ENCODE peak calls at places on chromosomes 5 and 9, in seven cellular contexts. Y is CMK; C is T-helper 9 cell; V is endothelial cell; B is Kasumi-1; F is CD4-positive, CD25-positive, alpha-beta regulatory T cell; M is neural crest cell. A is an unnamed sample.

GRCh38 chr9:114452219-114453169 is 52.8 kb downstream of the WHRN start:
- DNase-seq in C (no peak), B (no peak), V (no peak), F (peak; percentile 59), M (no peak), Y (no peak), A (no peak)

GRCh38 chr9:131627846-131628820 is 82.8 kb downstream of the PRRT1B start:
- DNase-seq in V (no peak), B (no peak), F (peak; percentile 85), Y (no peak), C (peak; percentile 54), M (no peak), A (no peak)

GRCh38 chr5:60843693-60844428 is at the start of gene ELOVL7:
- DNase-seq in C (no peak), Y (no peak), F (peak; percentile 39), M (peak; percentile 53), V (peak; percentile 64), B (peak; percentile 63), A (peak; percentile 92)

GRCh38 chr9:111603041-111603440 is 3.6 kb upstream of the PTGR1 start:
- DNase-seq in M (no peak), F (no peak), V (no peak), B (no peak), C (no peak), Y (no peak), A (no peak)

GRCh38 chr9:132200706-132201105 is 38.8 kb downstream of the NTNG2 start:
- DNase-seq in V (no peak), Y (no peak), F (no peak), C (no peak), B (no peak), M (no peak), A (no peak)

GRCh38 chr5:177432143-177432904 is 5.8 kb downstream of the GRK6 start:
- DNase-seq in Y (no peak), F (no peak), M (no peak), C (no peak), V (no peak), B (no peak), A (no peak)

GRCh38 chr5:51556833-51557232 is 173.6 kb downstream of the ISL1 start:
- DNase-seq in M (no peak), F (no peak), B (no peak), V (no peak), C (no peak), Y (no peak), A (no peak)

GRCh38 chr9:82882744-82883143 is 180.2 kb downstream of the RASEF start:
- DNase-seq in M (no peak), F (no peak), C (no peak), Y (no peak), B (no peak), V (no peak), A (no peak)

GRCh38 chr9:18256574-18256973 is 217.4 kb upstream of the ADAMTSL1 start:
- DNase-seq in M (no peak), F (no peak), V (no peak), C (no peak), Y (no peak), B (no peak), A (no peak)

GRCh38 chr5:83927140-83927733 is 206.6 kb upstream of the HAPLN1 start:
- DNase-seq in B (peak; percentile 64), V (peak; percentile 84), M (peak; percentile 85), F (peak; percentile 9), Y (no peak), C (peak; percentile 4), A (no peak)

GRCh38 chr9:133713960-133714495 is 24.1 kb downstream of the SARDH start:
- DNase-seq in V (peak; percentile 4), B (no peak), C (no peak), Y (no peak), M (no peak), F (no peak), A (peak; percentile 51)

GRCh38 chr5:51378415-51378777 is 4.9 kb upstream of the ISL1 start:
- DNase-seq in V (peak; percentile 20), M (no peak), F (no peak), B (no peak), Y (no peak), C (no peak), A (no peak)

GRCh38 chr5:173101245-173101644 is 43.1 kb upstream of the BNIP1 start:
- DNase-seq in Y (no peak), V (no peak), F (no peak), C (no peak), M (no peak), B (no peak), A (no peak)

GRCh38 chr5:149839761-149840160 is 104.8 kb downstream of the PDE6A start:
- DNase-seq in Y (no peak), V (no peak), M (no peak), C (no peak), F (no peak), B (no peak), A (no peak)

GRCh38 chr9:92489209-92489608 is 6.9 kb upstream of the ASPN start:
- DNase-seq in Y (no peak), C (no peak), M (no peak), V (no peak), B (peak; percentile 3), F (no peak), A (no peak)

GRCh38 chr5:137036630-137037029 is 462.5 kb downstream of the SPOCK1 start:
- DNase-seq in F (no peak), M (no peak), C (no peak), V (peak; percentile 19), Y (no peak), B (no peak), A (no peak)

GRCh38 chr5:177446184-177447065 is at the start of gene PRR7:
- DNase-seq in B (peak; percentile 53), C (peak; percentile 63), F (peak; percentile 82), Y (no peak), M (peak; percentile 58), V (peak; percentile 47), A (peak; percentile 77)

GRCh38 chr5:55467862-55468551 is 66.8 kb downstream of the PLPP1 start:
- DNase-seq in C (no peak), Y (no peak), M (no peak), B (no peak), F (no peak), V (no peak), A (no peak)

GRCh38 chr5:58122993-58123392 is 336.9 kb downstream of the PLK2 start:
- DNase-seq in C (no peak), M (no peak), V (no peak), F (no peak), Y (no peak), B (no peak), A (no peak)

GRCh38 chr5:6134281-6134680 is 244.1 kb downstream of the MED10 start:
- DNase-seq in Y (no peak), B (no peak), V (no peak), M (no peak), C (no peak), F (no peak), A (no peak)